ENCODE peak calls at places on chromosomes 7 and 10, in four cellular contexts. D is fibroblast of lung, U is A549, V is GM12878. P is an unnamed sample. For H3K4me1, the result is how much of the 10 kb centered on the place peaks cover.

GRCh38 chr10:122847782-122848604 is 2.3 kb upstream of the CUZD1 start:
- DNase-seq in D (peak), U (no peak), V (no peak), P (peak)

GRCh38 chr10:96834121-96834520 is 2.0 kb downstream of the LCOR start:
- DNase-seq in D (peak), U (no peak), V (no peak), P (no peak)

GRCh38 chr7:92785923-92786322 is 50.5 kb downstream of the CDK6 start:
- DNase-seq in D (peak), U (no peak), V (no peak), P (no peak)

GRCh38 chr10:122864901-122865300 is 14.5 kb downstream of the FAM24B start:
- DNase-seq in D (peak), U (peak), V (no peak), P (no peak)

GRCh38 chr10:113397031-113397430 is 155.8 kb upstream of the HABP2 start:
- DNase-seq in D (no peak), U (no peak), V (no peak), P (no peak)

GRCh38 chr7:135742371-135742770 is 6.2 kb downstream of the FAM180A start:
- DNase-seq in D (peak), U (no peak), V (no peak), P (no peak)

GRCh38 chr10:126094537-126094936 is 198.2 kb downstream of the FANK1 start:
- DNase-seq in D (no peak), U (no peak), V (no peak), P (no peak)

GRCh38 chr7:92732451-92733036 is 103.8 kb downstream of the CDK6 start:
- DNase-seq in D (no peak), U (no peak), V (no peak), P (no peak)

GRCh38 chr7:108455833-108456677 is at the start of gene NRCAM:
- DNase-seq in D (peak), U (peak), V (no peak), P (peak)

GRCh38 chr7:83359108-83359507 is 196.4 kb upstream of the PCLO start:
- DNase-seq in D (no peak), U (no peak), V (no peak), P (no peak)

GRCh38 chr7:106608664-106609063 is 52.3 kb downstream of the CCDC71L start:
- DNase-seq in D (no peak), U (no peak), V (no peak), P (no peak)

GRCh38 chr7:135210818-135211178 is 528 bp downstream of the WDR91 start:
- DNase-seq in D (peak), U (no peak), V (no peak), P (no peak)

GRCh38 chr10:5589963-5590511 is 65.3 kb downstream of the CALML3 start:
- DNase-seq in D (peak), U (peak), V (no peak), P (peak)

GRCh38 chr10:58384536-58384998 is 643 bp upstream of the TFAM start:
- DNase-seq in D (no peak), U (peak), V (no peak), P (no peak)

GRCh38 chr7:2968616-2969397 is 74.9 kb downstream of the CARD11 start:
- DNase-seq in D (no peak), U (no peak), V (no peak), P (no peak)

GRCh38 chr7:37441405-37441797 is 7.3 kb downstream of the ELMO1 start:
- DNase-seq in D (no peak), U (no peak), V (no peak), P (no peak)

GRCh38 chr7:82945056-82945455 is 217.6 kb downstream of the PCLO start:
- DNase-seq in D (no peak), U (no peak), V (no peak), P (no peak)

GRCh38 chr7:29017666-29018065 is 59.5 kb upstream of the TRIL start:
- DNase-seq in D (peak), U (no peak), V (no peak), P (no peak)

GRCh38 chr10:6204063-6204340 is 1.3 kb downstream of the PFKFB3 start:
- DNase-seq in D (no peak), U (no peak), V (no peak), P (peak)

GRCh38 chr7:73341877-73342276 is 13.9 kb downstream of the FKBP6 start:
- DNase-seq in D (peak), U (peak), V (no peak), P (no peak)

GRCh38 chr10:49616421-49617230 is 2.8 kb downstream of the CHAT start:
- DNase-seq in D (no peak), U (no peak), V (no peak), P (peak)

GRCh38 chr10:71735709-71736569 is 16.4 kb upstream of the C10orf105 start:
- DNase-seq in D (no peak), U (no peak), V (no peak), P (peak)

GRCh38 chr7:5388273-5388866 is 35.3 kb downstream of the TNRC18 start:
- DNase-seq in D (no peak), U (no peak), V (no peak), P (peak)

GRCh38 chr7:31323101-31323500 is 17.4 kb downstream of the NEUROD6 start:
- DNase-seq in D (no peak), U (no peak), V (no peak), P (no peak)

GRCh38 chr10:22874189-22874854 is 53.5 kb upstream of the ARMC3 start:
- DNase-seq in D (no peak), U (no peak), V (no peak), P (no peak)
- H3K4me1 ChIP-seq in D (under half), U (under half), V (under half), P (under half)

GRCh38 chr7:70615066-70615465 is 516.9 kb upstream of the GALNT17 start:
- DNase-seq in D (no peak), U (no peak), V (no peak), P (peak)
- H3K4me1 ChIP-seq in D (under half), U (under half), V (under half), P (under half)

DNA sequence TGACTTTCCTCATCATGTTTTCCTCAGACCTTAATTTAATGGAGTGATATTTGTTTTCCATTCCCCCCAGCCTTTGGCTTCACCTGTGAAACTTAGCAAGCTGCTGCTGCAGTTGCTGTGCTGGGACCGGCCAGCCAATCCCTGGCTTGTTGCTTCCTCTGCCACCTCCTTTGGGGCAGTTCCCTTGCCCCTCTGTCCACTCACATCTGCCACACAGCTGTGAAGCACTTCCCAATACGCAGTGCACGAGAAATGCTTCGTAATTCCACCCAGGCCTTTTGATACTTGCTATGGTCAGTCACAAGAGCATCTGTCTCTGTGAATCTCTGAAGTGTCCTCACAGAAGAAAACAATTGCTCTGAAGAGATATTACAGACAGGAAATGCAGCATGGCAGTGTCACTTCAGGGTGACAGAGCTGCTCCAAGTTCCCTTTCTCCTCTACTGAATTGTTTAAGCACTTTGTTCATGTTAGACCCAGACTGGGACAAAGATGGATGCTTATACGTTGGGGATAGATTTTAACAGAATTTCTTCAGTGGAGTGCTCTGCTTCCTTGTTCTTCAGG is 208.5 kb downstream of the PTEN start:
- DNase-seq in D (no peak), U (no peak), V (no peak), P (no peak)
- H3K4me1 ChIP-seq in D (under half), U (under half), V (half or more), P (under half)

DNA sequence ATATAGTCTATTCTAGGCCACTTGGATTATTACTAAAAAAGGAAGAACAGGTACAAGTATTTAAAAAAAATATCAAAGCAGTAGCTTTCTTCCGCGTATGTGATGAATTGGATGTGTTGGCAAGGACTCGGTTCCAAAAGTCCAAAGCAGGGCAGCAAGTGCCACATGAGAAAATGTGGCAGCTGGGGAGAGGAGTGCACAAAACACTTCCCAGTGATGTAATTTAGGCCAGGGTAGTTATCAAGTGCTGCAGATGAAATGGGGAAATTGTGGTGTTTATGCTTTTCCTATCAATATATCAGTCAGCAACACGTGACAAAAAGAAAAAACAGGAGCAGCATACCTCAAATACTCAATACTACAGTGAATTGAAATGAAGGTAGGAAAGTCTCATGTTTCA is 7.0 kb downstream of the RHOBTB1 start:
- DNase-seq in D (no peak), U (no peak), V (no peak), P (no peak)
- H3K4me1 ChIP-seq in D (under half), U (under half), V (under half), P (under half)

GRCh38 chr10:33115720-33116119 is 157.7 kb upstream of the ITGB1 start:
- DNase-seq in D (no peak), U (peak), V (no peak), P (no peak)

GRCh38 chr10:33116293-33116697 is 158.3 kb upstream of the ITGB1 start:
- DNase-seq in D (peak), U (peak), V (no peak), P (peak)

GRCh38 chr10:33113111-33113856 is 155.3 kb upstream of the ITGB1 start:
- DNase-seq in D (peak), U (no peak), V (no peak), P (no peak)

GRCh38 chr10:33111652-33112051 is 153.6 kb upstream of the ITGB1 start:
- DNase-seq in D (no peak), U (no peak), V (no peak), P (no peak)

DNA sequence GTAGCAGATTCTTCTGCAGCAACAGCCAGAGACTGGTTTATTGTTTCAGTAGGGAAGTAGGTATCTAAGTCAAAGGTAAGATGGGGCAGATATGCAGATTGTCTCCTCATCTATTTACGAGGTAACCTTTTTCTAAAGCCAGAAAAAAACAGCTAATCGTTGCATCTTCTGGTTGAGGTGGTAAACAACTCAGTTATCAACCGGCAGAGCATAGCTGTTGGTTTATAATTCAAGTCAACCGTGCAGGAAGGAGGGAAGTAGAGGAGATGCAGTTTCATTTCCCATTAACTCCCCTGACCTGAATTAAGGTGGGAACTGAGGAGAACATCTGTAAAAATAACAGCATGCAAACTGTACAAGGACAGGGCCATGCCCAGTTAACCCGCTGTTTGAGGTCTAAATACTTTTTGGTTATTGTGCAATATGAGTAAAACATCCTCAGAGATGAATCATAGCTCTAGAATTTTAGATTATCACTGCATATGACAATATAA is 156.5 kb upstream of the ITGB1 start:
- DNase-seq in D (peak), U (peak), V (no peak), P (no peak)
- H3K4me1 ChIP-seq in D (under half), U (under half), V (under half), P (under half)

GRCh38 chr10:70513848-70514309 is 35.3 kb downstream of the PALD1 start:
- DNase-seq in D (no peak), U (no peak), V (peak), P (peak)
- H3K4me1 ChIP-seq in D (under half), U (under half), V (under half), P (under half)

GRCh38 chr10:50618624-50619023 is 5.1 kb downstream of the SGMS1 start:
- DNase-seq in D (no peak), U (no peak), V (no peak), P (no peak)

GRCh38 chr10:50619882-50620281 is 3.9 kb downstream of the SGMS1 start:
- DNase-seq in D (no peak), U (no peak), V (no peak), P (no peak)

GRCh38 chr10:50620899-50621298 is 2.9 kb downstream of the SGMS1 start:
- DNase-seq in D (no peak), U (no peak), V (no peak), P (no peak)

GRCh38 chr10:50621981-50622496 is 1.7 kb downstream of the SGMS1 start:
- DNase-seq in D (peak), U (peak), V (peak), P (peak)

GRCh38 chr10:50619171-50619570 is 4.6 kb downstream of the SGMS1 start:
- DNase-seq in D (no peak), U (no peak), V (no peak), P (no peak)
- H3K4me1 ChIP-seq in D (under half), U (under half), V (under half), P (under half)

GRCh38 chr10:69866246-69866687 is 64.6 kb downstream of the COL13A1 start:
- DNase-seq in D (no peak), U (no peak), V (no peak), P (peak)

GRCh38 chr10:69865450-69865849 is 63.7 kb downstream of the COL13A1 start:
- DNase-seq in D (no peak), U (no peak), V (no peak), P (no peak)

GRCh38 chr10:69863580-69863979 is 61.9 kb downstream of the COL13A1 start:
- DNase-seq in D (peak), U (no peak), V (no peak), P (no peak)

GRCh38 chr10:69862882-69863530 is 61.3 kb downstream of the COL13A1 start:
- DNase-seq in D (no peak), U (no peak), V (no peak), P (no peak)

DNA sequence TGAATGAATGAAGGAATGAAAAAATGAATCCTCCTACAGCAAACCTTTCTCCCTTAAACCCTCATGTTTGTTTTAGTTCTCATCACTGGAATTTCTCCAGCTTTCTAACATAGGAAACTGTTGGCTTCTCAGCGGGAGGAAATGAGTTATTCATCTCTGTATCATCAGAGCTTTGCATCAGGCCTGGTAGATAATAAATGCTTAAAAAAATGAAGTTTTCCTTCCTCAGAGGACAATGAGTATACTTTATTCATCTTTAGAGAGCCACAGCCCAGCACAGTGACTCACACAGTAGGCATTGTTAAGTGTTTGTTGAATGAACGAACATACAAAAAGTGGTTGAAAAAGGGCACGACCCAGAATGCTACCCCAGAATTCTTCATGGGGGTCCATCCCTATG is 62.6 kb downstream of the COL13A1 start:
- DNase-seq in D (peak), U (peak), V (no peak), P (no peak)
- H3K4me1 ChIP-seq in D (half or more), U (under half), V (under half), P (under half)